ENCODE peak calls at places on chromosomes 6 and 20, in four cellular contexts. Z is H9; C is T-cell; M is CD8-positive, alpha-beta memory T cell. A is an unnamed sample.

GRCh38 chr6:169326067-169326799 is 72.6 kb upstream of the THBS2 start:
- DNase-seq in Z (peak), C (no peak), M (no peak), A (no peak)

GRCh38 chr6:12748815-12749521 is 32.4 kb downstream of the PHACTR1 start:
- DNase-seq in Z (peak), C (no peak), M (no peak), A (no peak)

GRCh38 chr6:133705071-133705470 is 183.8 kb upstream of the TCF21 start:
- DNase-seq in Z (no peak), C (no peak), M (no peak), A (no peak)

GRCh38 chr6:15254074-15254975 is 8.5 kb downstream of the JARID2 start:
- DNase-seq in Z (no peak), C (no peak), M (no peak), A (no peak)

GRCh38 chr6:79782775-79783174 is 151.6 kb downstream of the SH3BGRL2 start:
- DNase-seq in Z (no peak), C (no peak), M (no peak), A (no peak)

GRCh38 chr6:128882991-128883571 is at the start of gene LAMA2:
- DNase-seq in Z (peak), C (no peak), M (no peak), A (peak)

GRCh38 chr6:7540595-7540994 is 876 bp upstream of the DSP start:
- DNase-seq in Z (peak), C (no peak), M (no peak), A (no peak)

GRCh38 chr6:11754625-11755289 is 23.8 kb downstream of the ADTRP start:
- DNase-seq in Z (no peak), C (no peak), M (no peak), A (no peak)

GRCh38 chr6:87909849-87910248 is 137.8 kb upstream of the SPACA1 start:
- DNase-seq in Z (no peak), C (no peak), M (no peak), A (no peak)

GRCh38 chr20:25077610-25078169 is 4.3 kb downstream of the VSX1 start:
- DNase-seq in Z (peak), C (no peak), M (no peak), A (peak)

GRCh38 chr6:135014353-135014832 is 40.2 kb downstream of the HBS1L start:
- DNase-seq in Z (no peak), C (no peak), M (no peak), A (no peak)

GRCh38 chr6:25404094-25404493 is 124.9 kb downstream of the CARMIL1 start:
- DNase-seq in Z (no peak), C (no peak), M (no peak), A (no peak)

GRCh38 chr6:70337379-70338073 is 34.6 kb upstream of the COL9A1 start:
- DNase-seq in Z (no peak), C (no peak), M (no peak), A (no peak)

GRCh38 chr6:44471271-44471981 is 83.9 kb downstream of the CDC5L start:
- DNase-seq in Z (no peak), C (no peak), M (no peak), A (no peak)

GRCh38 chr6:71287038-71287437 is 1.6 kb upstream of the OGFRL1 start:
- DNase-seq in Z (no peak), C (no peak), M (no peak), A (peak)

GRCh38 chr6:119121367-119121766 is 42.9 kb upstream of the FAM184A start:
- DNase-seq in Z (no peak), C (no peak), M (no peak), A (no peak)

GRCh38 chr6:11650297-11650696 is 112.7 kb downstream of the TMEM170B start:
- DNase-seq in Z (peak), C (no peak), M (no peak), A (no peak)

GRCh38 chr6:14799928-14800327 is 445.9 kb upstream of the JARID2 start:
- DNase-seq in Z (peak), C (no peak), M (no peak), A (peak)

GRCh38 chr6:81814365-81815109 is 62.1 kb upstream of the TENT5A start:
- DNase-seq in Z (no peak), C (no peak), M (no peak), A (no peak)

GRCh38 chr6:155186052-155186658 is 77.7 kb upstream of the CLDN20 start:
- DNase-seq in Z (peak), C (no peak), M (no peak), A (no peak)

GRCh38 chr6:26269406-26270120 is 95.4 kb upstream of the BTN3A2 start:
- DNase-seq in Z (no peak), C (no peak), M (no peak), A (no peak)

GRCh38 chr6:2938632-2939083 is 32.7 kb downstream of the SERPINB6 start:
- DNase-seq in Z (no peak), C (no peak), M (no peak), A (no peak)

GRCh38 chr20:36614781-36615557 is 9.4 kb downstream of the RAB5IF start:
- DNase-seq in Z (no peak), C (no peak), M (no peak), A (no peak)

GRCh38 chr6:90083891-90084290 is 189.6 kb downstream of the GJA10 start:
- DNase-seq in Z (no peak), C (peak), M (no peak), A (no peak)

GRCh38 chr6:66126358-66126757 is 419.3 kb upstream of the EYS start:
- DNase-seq in Z (no peak), C (no peak), M (no peak), A (no peak)

GRCh38 chr6:88989215-88989614 is 25.8 kb upstream of the RNGTT start:
- DNase-seq in Z (no peak), C (no peak), M (no peak), A (no peak)

GRCh38 chr6:1832844-1833787 is 223.4 kb downstream of the FOXC1 start:
- DNase-seq in Z (no peak), C (no peak), M (no peak), A (peak)